ENCODE peak calls at places on chromosomes 16 and 17, in nine cellular contexts. One of them, this sample, is unnamed.

GRCh38 chr17:65193305-65194293 is 56.4 kb downstream of the RGS9 start:
- DNase-seq in posterior vena cava: no peak
- DNase-seq in HT1080: no peak
- DNase-seq in activated naive CD8-positive, alpha-beta T cell treated with anti-CD3 and anti-CD28 coated beads for 36 hours: no peak
- DNase-seq in AG04449: no peak
- DNase-seq in NCI-H1930: no peak
- DNase-seq in upper lobe of right lung: no peak
- DNase-seq in epithelial cell of prostate: no peak
- DNase-seq in RPMI7951: peak; percentile 31
- DNase-seq in this sample: no peak

GRCh38 chr17:47275245-47275984 is 21.8 kb downstream of the ITGB3 start:
- DNase-seq in upper lobe of right lung: no peak
- DNase-seq in AG04449: no peak
- DNase-seq in NCI-H1930: no peak
- DNase-seq in posterior vena cava: peak; percentile 96
- DNase-seq in activated naive CD8-positive, alpha-beta T cell treated with anti-CD3 and anti-CD28 coated beads for 36 hours: no peak
- DNase-seq in RPMI7951: peak; percentile 98
- DNase-seq in epithelial cell of prostate: no peak
- DNase-seq in HT1080: no peak
- DNase-seq in this sample: peak; percentile 93

GRCh38 chr17:17269926-17270773 is 10.9 kb downstream of the COPS3 start:
- DNase-seq in upper lobe of right lung: no peak
- DNase-seq in NCI-H1930: no peak
- DNase-seq in HT1080: no peak
- DNase-seq in posterior vena cava: peak; percentile 47
- DNase-seq in RPMI7951: no peak
- DNase-seq in epithelial cell of prostate: no peak
- DNase-seq in AG04449: no peak
- DNase-seq in activated naive CD8-positive, alpha-beta T cell treated with anti-CD3 and anti-CD28 coated beads for 36 hours: peak; percentile 20
- DNase-seq in this sample: no peak

GRCh38 chr17:50064253-50064991 is 8.5 kb downstream of the ITGA3 start:
- DNase-seq in epithelial cell of prostate: peak; percentile 77
- DNase-seq in upper lobe of right lung: peak; percentile 82
- DNase-seq in RPMI7951: peak; percentile 99
- DNase-seq in NCI-H1930: no peak
- DNase-seq in posterior vena cava: no peak
- DNase-seq in AG04449: peak; percentile 94
- DNase-seq in HT1080: peak; percentile 99
- DNase-seq in activated naive CD8-positive, alpha-beta T cell treated with anti-CD3 and anti-CD28 coated beads for 36 hours: no peak
- DNase-seq in this sample: peak; percentile 94

GRCh38 chr17:68198931-68199836 is 48.7 kb upstream of the AMZ2 start:
- DNase-seq in upper lobe of right lung: no peak
- DNase-seq in posterior vena cava: no peak
- DNase-seq in AG04449: no peak
- DNase-seq in HT1080: no peak
- DNase-seq in epithelial cell of prostate: no peak
- DNase-seq in NCI-H1930: peak; percentile 21
- DNase-seq in RPMI7951: no peak
- DNase-seq in activated naive CD8-positive, alpha-beta T cell treated with anti-CD3 and anti-CD28 coated beads for 36 hours: peak; percentile 53
- DNase-seq in this sample: peak; percentile 79

GRCh38 chr17:5110816-5111215 is 862 bp downstream of the ZNF232 start:
- DNase-seq in upper lobe of right lung: no peak
- DNase-seq in AG04449: no peak
- DNase-seq in RPMI7951: no peak
- DNase-seq in HT1080: no peak
- DNase-seq in NCI-H1930: no peak
- DNase-seq in epithelial cell of prostate: no peak
- DNase-seq in posterior vena cava: no peak
- DNase-seq in activated naive CD8-positive, alpha-beta T cell treated with anti-CD3 and anti-CD28 coated beads for 36 hours: no peak
- DNase-seq in this sample: no peak

GRCh38 chr16:9012848-9013507 is 49.3 kb upstream of the USP7 start:
- DNase-seq in NCI-H1930: peak; percentile 62
- DNase-seq in RPMI7951: no peak
- DNase-seq in upper lobe of right lung: no peak
- DNase-seq in HT1080: no peak
- DNase-seq in AG04449: no peak
- DNase-seq in posterior vena cava: no peak
- DNase-seq in activated naive CD8-positive, alpha-beta T cell treated with anti-CD3 and anti-CD28 coated beads for 36 hours: no peak
- DNase-seq in epithelial cell of prostate: no peak
- DNase-seq in this sample: peak; percentile 70

GRCh38 chr17:64226132-64226531 is 36.9 kb downstream of the TEX2 start:
- DNase-seq in upper lobe of right lung: no peak
- DNase-seq in RPMI7951: no peak
- DNase-seq in AG04449: no peak
- DNase-seq in epithelial cell of prostate: no peak
- DNase-seq in posterior vena cava: no peak
- DNase-seq in NCI-H1930: no peak
- DNase-seq in activated naive CD8-positive, alpha-beta T cell treated with anti-CD3 and anti-CD28 coated beads for 36 hours: no peak
- DNase-seq in HT1080: no peak
- DNase-seq in this sample: no peak

GRCh38 chr17:35969558-35970442 is 11.5 kb downstream of the CCL16 start:
- DNase-seq in NCI-H1930: peak; percentile 77
- DNase-seq in upper lobe of right lung: no peak
- DNase-seq in AG04449: peak; percentile 23
- DNase-seq in RPMI7951: peak; percentile 58
- DNase-seq in HT1080: peak; percentile 61
- DNase-seq in activated naive CD8-positive, alpha-beta T cell treated with anti-CD3 and anti-CD28 coated beads for 36 hours: peak; percentile 61
- DNase-seq in epithelial cell of prostate: no peak
- DNase-seq in posterior vena cava: no peak
- DNase-seq in this sample: no peak

GRCh38 chr16:495127-495748 is 32.3 kb upstream of the CAPN15 start:
- DNase-seq in AG04449: no peak
- DNase-seq in upper lobe of right lung: no peak
- DNase-seq in activated naive CD8-positive, alpha-beta T cell treated with anti-CD3 and anti-CD28 coated beads for 36 hours: peak; percentile 31
- DNase-seq in posterior vena cava: no peak
- DNase-seq in NCI-H1930: no peak
- DNase-seq in RPMI7951: peak; percentile 30
- DNase-seq in HT1080: peak; percentile 35
- DNase-seq in epithelial cell of prostate: no peak
- DNase-seq in this sample: peak; percentile 45

GRCh38 chr16:24728891-24729242 is 584 bp upstream of the TNRC6A start:
- DNase-seq in RPMI7951: no peak
- DNase-seq in NCI-H1930: no peak
- DNase-seq in posterior vena cava: no peak
- DNase-seq in AG04449: no peak
- DNase-seq in activated naive CD8-positive, alpha-beta T cell treated with anti-CD3 and anti-CD28 coated beads for 36 hours: no peak
- DNase-seq in HT1080: peak; percentile 9
- DNase-seq in upper lobe of right lung: no peak
- DNase-seq in epithelial cell of prostate: no peak
- DNase-seq in this sample: no peak

GRCh38 chr16:546909-547770 is 13.1 kb upstream of the PRR35 start:
- DNase-seq in RPMI7951: no peak
- DNase-seq in posterior vena cava: peak; percentile 92
- DNase-seq in upper lobe of right lung: peak; percentile 85
- DNase-seq in activated naive CD8-positive, alpha-beta T cell treated with anti-CD3 and anti-CD28 coated beads for 36 hours: peak; percentile 43
- DNase-seq in epithelial cell of prostate: no peak
- DNase-seq in HT1080: no peak
- DNase-seq in NCI-H1930: peak; percentile 70
- DNase-seq in AG04449: no peak
- DNase-seq in this sample: peak; percentile 90

GRCh38 chr17:74822329-74823175 is 37.1 kb downstream of the GRIN2C start:
- DNase-seq in NCI-H1930: no peak
- DNase-seq in AG04449: no peak
- DNase-seq in RPMI7951: no peak
- DNase-seq in posterior vena cava: no peak
- DNase-seq in activated naive CD8-positive, alpha-beta T cell treated with anti-CD3 and anti-CD28 coated beads for 36 hours: no peak
- DNase-seq in upper lobe of right lung: no peak
- DNase-seq in HT1080: no peak
- DNase-seq in epithelial cell of prostate: no peak
- DNase-seq in this sample: no peak

GRCh38 chr17:74259667-74260524 is 14.1 kb upstream of the DNAI2 start:
- DNase-seq in NCI-H1930: no peak
- DNase-seq in epithelial cell of prostate: no peak
- DNase-seq in AG04449: no peak
- DNase-seq in HT1080: no peak
- DNase-seq in activated naive CD8-positive, alpha-beta T cell treated with anti-CD3 and anti-CD28 coated beads for 36 hours: no peak
- DNase-seq in posterior vena cava: no peak
- DNase-seq in upper lobe of right lung: no peak
- DNase-seq in RPMI7951: no peak
- DNase-seq in this sample: no peak

GRCh38 chr17:78337244-78338109 is 22.4 kb downstream of the SOCS3 start:
- DNase-seq in posterior vena cava: no peak
- DNase-seq in AG04449: no peak
- DNase-seq in activated naive CD8-positive, alpha-beta T cell treated with anti-CD3 and anti-CD28 coated beads for 36 hours: no peak
- DNase-seq in HT1080: peak; percentile 58
- DNase-seq in upper lobe of right lung: no peak
- DNase-seq in NCI-H1930: no peak
- DNase-seq in RPMI7951: peak; percentile 84
- DNase-seq in epithelial cell of prostate: no peak
- DNase-seq in this sample: peak; percentile 75

GRCh38 chr16:64253114-64253513 is 868.7 kb downstream of the CDH11 start:
- DNase-seq in posterior vena cava: no peak
- DNase-seq in NCI-H1930: no peak
- DNase-seq in AG04449: no peak
- DNase-seq in HT1080: no peak
- DNase-seq in upper lobe of right lung: no peak
- DNase-seq in activated naive CD8-positive, alpha-beta T cell treated with anti-CD3 and anti-CD28 coated beads for 36 hours: no peak
- DNase-seq in epithelial cell of prostate: no peak
- DNase-seq in RPMI7951: no peak
- DNase-seq in this sample: no peak

GRCh38 chr17:75654176-75654575 is 12.8 kb downstream of the RECQL5 start:
- DNase-seq in RPMI7951: no peak
- DNase-seq in epithelial cell of prostate: no peak
- DNase-seq in activated naive CD8-positive, alpha-beta T cell treated with anti-CD3 and anti-CD28 coated beads for 36 hours: no peak
- DNase-seq in NCI-H1930: no peak
- DNase-seq in posterior vena cava: peak; percentile 2
- DNase-seq in upper lobe of right lung: no peak
- DNase-seq in HT1080: no peak
- DNase-seq in AG04449: no peak
- DNase-seq in this sample: no peak

GRCh38 chr17:50802609-50803571 is 32.5 kb upstream of the WFIKKN2 start:
- DNase-seq in RPMI7951: no peak
- DNase-seq in upper lobe of right lung: no peak
- DNase-seq in AG04449: no peak
- DNase-seq in activated naive CD8-positive, alpha-beta T cell treated with anti-CD3 and anti-CD28 coated beads for 36 hours: no peak
- DNase-seq in epithelial cell of prostate: no peak
- DNase-seq in NCI-H1930: no peak
- DNase-seq in HT1080: no peak
- DNase-seq in posterior vena cava: no peak
- DNase-seq in this sample: no peak

GRCh38 chr17:5049314-5049819 is 14.1 kb upstream of the SLC52A1 start:
- DNase-seq in AG04449: no peak
- DNase-seq in HT1080: no peak
- DNase-seq in upper lobe of right lung: no peak
- DNase-seq in activated naive CD8-positive, alpha-beta T cell treated with anti-CD3 and anti-CD28 coated beads for 36 hours: no peak
- DNase-seq in posterior vena cava: no peak
- DNase-seq in NCI-H1930: no peak
- DNase-seq in epithelial cell of prostate: no peak
- DNase-seq in RPMI7951: no peak
- DNase-seq in this sample: peak; percentile 68

GRCh38 chr16:88597856-88598491 is 27.8 kb downstream of the ZC3H18 start:
- DNase-seq in HT1080: no peak
- DNase-seq in upper lobe of right lung: no peak
- DNase-seq in activated naive CD8-positive, alpha-beta T cell treated with anti-CD3 and anti-CD28 coated beads for 36 hours: no peak
- DNase-seq in epithelial cell of prostate: no peak
- DNase-seq in RPMI7951: no peak
- DNase-seq in AG04449: no peak
- DNase-seq in NCI-H1930: no peak
- DNase-seq in posterior vena cava: no peak
- DNase-seq in this sample: no peak

GRCh38 chr16:89054261-89054661 is 39.4 kb upstream of the ACSF3 start:
- DNase-seq in AG04449: no peak
- DNase-seq in posterior vena cava: no peak
- DNase-seq in activated naive CD8-positive, alpha-beta T cell treated with anti-CD3 and anti-CD28 coated beads for 36 hours: no peak
- DNase-seq in NCI-H1930: no peak
- DNase-seq in HT1080: no peak
- DNase-seq in upper lobe of right lung: no peak
- DNase-seq in epithelial cell of prostate: no peak
- DNase-seq in RPMI7951: no peak
- DNase-seq in this sample: no peak

GRCh38 chr16:70267516-70267915 is 15.8 kb upstream of the EXOSC6 start:
- DNase-seq in epithelial cell of prostate: no peak
- DNase-seq in HT1080: peak; percentile 40
- DNase-seq in RPMI7951: peak; percentile 38
- DNase-seq in NCI-H1930: no peak
- DNase-seq in activated naive CD8-positive, alpha-beta T cell treated with anti-CD3 and anti-CD28 coated beads for 36 hours: no peak
- DNase-seq in upper lobe of right lung: peak; percentile 46
- DNase-seq in posterior vena cava: no peak
- DNase-seq in AG04449: no peak
- DNase-seq in this sample: no peak